ENCODE peak calls at places on chromosomes 13 and 19, in seven cellular contexts. G is A549, D is IMR-90, J is SK-N-SH, T is HepG2, C is H1, H is GM12878. U is an unnamed sample.

GRCh38 chr19:49362926-49363264 is 679 bp upstream of the TEAD2 start:
- DNase-seq in G (no peak), D (peak), J (peak), T (peak), C (no peak), H (no peak), U (no peak)

GRCh38 chr13:74074723-74075122 is 59.5 kb downstream of the KLF12 start:
- DNase-seq in G (no peak), D (peak), J (no peak), T (no peak), C (no peak), H (no peak), U (no peak)

GRCh38 chr19:57171551-57172081 is 4.3 kb upstream of the DUXA start:
- DNase-seq in G (no peak), D (peak), J (peak), T (peak), C (peak), H (no peak), U (no peak)

GRCh38 chr13:40159736-40160135 is 504.3 kb downstream of the COG6 start:
- DNase-seq in G (no peak), D (no peak), J (no peak), T (no peak), C (no peak), H (no peak), U (no peak)

GRCh38 chr19:9914315-9915207 is 21.8 kb downstream of the OLFM2 start:
- DNase-seq in G (peak), D (peak), J (peak), T (peak), C (peak), H (no peak), U (peak)

GRCh38 chr19:13149628-13150186 is 468 bp downstream of the STX10 start:
- DNase-seq in G (peak), D (no peak), J (peak), T (peak), C (peak), H (no peak), U (no peak)

GRCh38 chr19:35363001-35363590 is 4.8 kb downstream of the FFAR3 start:
- DNase-seq in G (no peak), D (no peak), J (no peak), T (no peak), C (no peak), H (no peak), U (peak)

GRCh38 chr19:14479985-14480694 is 5.0 kb upstream of the PTGER1 start:
- DNase-seq in G (peak), D (peak), J (peak), T (no peak), C (peak), H (no peak), U (peak)

GRCh38 chr13:112117258-112117954 is 50.5 kb downstream of the SOX1 start:
- DNase-seq in G (no peak), D (no peak), J (no peak), T (no peak), C (no peak), H (no peak), U (no peak)

GRCh38 chr13:24071423-24072075 is 89.0 kb upstream of the SPATA13 start:
- DNase-seq in G (no peak), D (peak), J (no peak), T (no peak), C (no peak), H (no peak), U (no peak)

GRCh38 chr13:102470283-102470920 is 68.6 kb upstream of the FGF14 start:
- DNase-seq in G (no peak), D (no peak), J (no peak), T (no peak), C (no peak), H (no peak), U (no peak)

GRCh38 chr13:110266431-110266809 is 40.5 kb downstream of the COL4A1 start:
- DNase-seq in G (no peak), D (no peak), J (no peak), T (no peak), C (no peak), H (no peak), U (no peak)

GRCh38 chr13:74751739-74752138 is 617.5 kb upstream of the KLF12 start:
- DNase-seq in G (no peak), D (no peak), J (peak), T (no peak), C (no peak), H (no peak), U (no peak)

DNA sequence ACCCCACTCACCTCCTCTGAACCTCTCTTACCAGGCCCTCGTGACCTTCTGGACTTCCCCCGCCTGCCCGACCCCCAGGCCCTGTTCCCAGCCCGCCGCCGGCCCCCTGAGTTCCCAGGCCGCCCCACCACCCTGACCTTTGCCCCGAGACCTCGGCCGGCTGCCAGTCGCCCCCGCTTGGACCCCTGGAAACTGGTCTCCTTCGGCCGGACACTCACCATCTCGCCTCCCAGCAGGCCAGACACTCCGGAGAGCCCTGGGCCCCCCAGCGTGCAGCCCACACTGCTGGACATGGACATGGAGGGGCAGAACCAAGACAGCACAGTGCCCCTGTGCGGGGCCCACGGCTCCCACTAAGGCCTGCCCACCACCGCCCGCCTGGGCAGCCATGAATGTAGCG is 3.2 kb downstream of the TTC9B start:
- DNase-seq in G (no peak), D (no peak), J (no peak), T (no peak), C (no peak), H (no peak), U (no peak)
- TF ChIP-seq RFX5 in G (no peak), D (no peak), J (no peak), T (no peak), C (no peak), H (no peak), U (no peak)

GRCh38 chr19:47581605-47582319 is 8.8 kb upstream of the ZNF541 start:
- DNase-seq in G (no peak), D (no peak), J (no peak), T (no peak), C (no peak), H (no peak), U (no peak)
- TF ChIP-seq RFX5 in G (no peak), D (no peak), J (no peak), T (no peak), C (no peak), H (no peak), U (no peak)

DNA sequence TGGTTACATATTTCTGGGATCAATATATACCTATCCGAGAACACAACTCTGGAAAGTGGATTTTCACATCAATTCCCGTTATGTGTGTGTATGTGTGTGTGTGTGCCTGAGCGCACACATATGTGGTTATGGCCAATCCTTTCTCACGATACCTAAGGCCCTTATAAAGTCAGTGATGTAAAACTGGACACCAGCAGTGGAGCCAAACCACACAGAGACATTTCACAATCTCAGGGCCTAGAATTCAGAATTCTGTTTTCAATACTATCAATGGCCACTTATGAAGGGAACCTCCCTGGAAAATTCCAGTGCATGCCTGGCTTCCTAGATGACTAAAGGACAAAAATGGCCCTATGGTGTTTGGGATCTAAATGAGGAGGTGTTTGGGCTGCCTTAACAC is 187.3 kb upstream of the UBL3 start:
- DNase-seq in G (no peak), D (peak), J (no peak), T (no peak), C (no peak), H (no peak), U (no peak)
- TF ChIP-seq RFX5 in G (no peak), D (no peak), J (no peak), T (no peak), C (no peak), H (no peak), U (no peak)

DNA sequence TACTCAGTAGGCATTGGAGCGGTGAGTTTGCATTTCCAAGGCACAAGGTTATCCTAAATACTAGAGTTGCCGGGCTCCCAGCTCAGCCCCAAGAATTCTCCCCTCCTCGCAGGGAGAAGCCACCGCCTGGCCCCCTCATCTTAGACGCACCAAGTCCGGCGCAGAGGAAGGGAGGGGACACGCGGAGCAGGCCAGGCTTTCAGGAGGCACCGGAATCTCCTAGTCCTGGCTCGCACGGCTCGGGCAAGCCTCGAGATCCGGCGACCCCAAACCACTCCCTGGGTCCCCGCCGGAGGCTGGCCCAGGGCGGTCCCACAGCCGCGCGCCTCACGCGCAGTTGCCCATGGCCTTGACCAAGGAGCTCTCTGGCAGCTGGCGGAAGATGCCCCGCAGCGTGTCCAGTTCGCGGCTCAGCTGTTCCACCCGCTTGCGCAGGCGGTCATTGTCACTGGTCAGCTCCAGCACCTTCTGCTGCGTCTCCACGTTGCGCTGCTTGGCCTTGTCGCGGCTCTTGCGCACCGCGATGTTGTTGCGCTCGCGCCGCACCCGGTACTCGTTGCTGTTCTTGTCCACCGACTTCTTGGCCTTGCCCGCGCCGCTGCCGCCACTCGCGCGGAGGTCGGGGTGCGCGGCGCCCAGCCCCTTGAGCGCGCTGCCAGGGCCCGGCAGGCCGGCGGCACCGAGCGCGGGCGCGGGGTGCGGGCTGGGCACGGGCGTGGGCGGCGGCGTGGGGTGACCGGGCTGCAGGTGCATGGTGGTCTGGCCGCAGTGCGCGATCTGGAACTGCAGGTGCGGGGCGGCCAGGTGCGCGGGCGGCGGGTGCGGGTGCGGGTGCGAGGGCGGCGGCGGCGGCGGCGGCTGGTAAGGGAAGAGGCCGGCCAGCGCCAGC is 1.1 kb downstream of the CEBPA start:
- DNase-seq in G (peak), D (no peak), J (peak), T (no peak), C (peak), H (no peak), U (no peak)
- TF ChIP-seq RFX5 in G (no peak), D (no peak), J (no peak), T (no peak), C (no peak), H (no peak), U (no peak)

GRCh38 chr13:48527955-48528354 is 4.9 kb downstream of the RCBTB2 start:
- DNase-seq in G (no peak), D (no peak), J (no peak), T (no peak), C (no peak), H (no peak), U (no peak)
- TF ChIP-seq RFX5 in G (no peak), D (no peak), J (no peak), T (no peak), C (no peak), H (no peak), U (no peak)

GRCh38 chr13:20826810-20827560 is 53.2 kb upstream of the EEF1AKMT1 start:
- DNase-seq in G (no peak), D (peak), J (no peak), T (no peak), C (no peak), H (no peak), U (no peak)

GRCh38 chr13:20823071-20823470 is 49.3 kb upstream of the EEF1AKMT1 start:
- DNase-seq in G (no peak), D (peak), J (no peak), T (no peak), C (no peak), H (no peak), U (no peak)

GRCh38 chr13:20824762-20825161 is 51.0 kb upstream of the EEF1AKMT1 start:
- DNase-seq in G (no peak), D (peak), J (no peak), T (no peak), C (no peak), H (no peak), U (no peak)

GRCh38 chr13:20826301-20826700 is 52.5 kb upstream of the EEF1AKMT1 start:
- DNase-seq in G (no peak), D (no peak), J (no peak), T (no peak), C (no peak), H (no peak), U (no peak)

DNA sequence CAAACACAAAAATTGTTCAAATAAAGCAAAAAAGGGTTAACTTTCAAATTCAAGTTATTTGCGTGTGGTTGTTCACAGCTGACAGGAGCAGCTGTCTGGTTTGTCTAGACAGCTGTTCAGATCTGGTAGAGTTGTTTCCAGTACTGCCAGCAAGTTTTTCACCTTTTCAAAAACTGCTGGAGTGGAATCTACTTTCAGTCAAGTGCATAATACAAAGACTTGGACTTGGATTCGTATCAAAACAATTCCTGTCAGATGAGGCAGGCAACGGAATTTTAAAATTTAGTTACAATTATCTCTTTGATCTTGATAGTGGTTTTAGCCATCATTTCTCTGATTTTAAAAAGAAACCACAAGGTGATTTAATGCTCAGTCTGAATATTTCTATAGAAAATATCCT is 51.7 kb upstream of the EEF1AKMT1 start:
- DNase-seq in G (no peak), D (peak), J (no peak), T (no peak), C (no peak), H (no peak), U (no peak)
- TF ChIP-seq RFX5 in G (no peak), D (no peak), J (no peak), T (no peak), C (no peak), H (no peak), U (no peak)

GRCh38 chr13:37515226-37515625 is 83.3 kb downstream of the POSTN start:
- DNase-seq in G (no peak), D (no peak), J (no peak), T (no peak), C (no peak), H (no peak), U (no peak)

GRCh38 chr13:37505531-37505930 is 93.0 kb downstream of the POSTN start:
- DNase-seq in G (no peak), D (no peak), J (no peak), T (no peak), C (no peak), H (no peak), U (no peak)

GRCh38 chr13:37510441-37510840 is 88.1 kb downstream of the POSTN start:
- DNase-seq in G (no peak), D (no peak), J (no peak), T (no peak), C (no peak), H (no peak), U (no peak)
- TF ChIP-seq RFX5 in G (no peak), D (no peak), J (no peak), T (no peak), C (no peak), H (no peak), U (no peak)

GRCh38 chr19:55462722-55463121 is 1.3 kb upstream of the ISOC2 start:
- DNase-seq in G (no peak), D (no peak), J (no peak), T (no peak), C (no peak), H (no peak), U (no peak)
- TF ChIP-seq RFX5 in G (no peak), D (no peak), J (no peak), T (no peak), C (no peak), H (no peak), U (no peak)

GRCh38 chr19:1284979-1285736 is 515 bp upstream of the EFNA2 start:
- DNase-seq in G (no peak), D (no peak), J (no peak), T (no peak), C (peak), H (no peak), U (no peak)
- TF ChIP-seq RFX5 in G (no peak), D (no peak), J (no peak), T (no peak), C (no peak), H (no peak), U (no peak)